ENCODE peak calls at places on chromosomes 11 and 22, in ten cellular contexts. One of them, this sample, is unnamed.

GRCh38 chr11:68439355-68440065 is 21.0 kb upstream of the PPP6R3 start:
- DNase-seq in A549: no peak
- DNase-seq in H1: peak; percentile 64
- DNase-seq in stomach: no peak
- DNase-seq in transverse colon: no peak
- DNase-seq in suprapubic skin: no peak
- DNase-seq in ovary: peak; percentile 89
- DNase-seq in sigmoid colon: peak; percentile 74
- DNase-seq in tibial nerve: no peak
- DNase-seq in GM12878: no peak
- DNase-seq in this sample: no peak

GRCh38 chr22:29031236-29031982 is 30.2 kb downstream of the C22orf31 start:
- DNase-seq in A549: peak; percentile 91
- DNase-seq in GM12878: no peak
- DNase-seq in tibial nerve: peak; percentile 62
- DNase-seq in stomach: peak; percentile 44
- DNase-seq in transverse colon: peak; percentile 40
- DNase-seq in H1: peak; percentile 60
- DNase-seq in ovary: peak; percentile 62
- DNase-seq in suprapubic skin: peak; percentile 78
- DNase-seq in sigmoid colon: peak; percentile 87
- DNase-seq in this sample: no peak

GRCh38 chr22:46613606-46613997 is 6.6 kb upstream of the GRAMD4 start:
- DNase-seq in tibial nerve: no peak
- DNase-seq in GM12878: peak; percentile 28
- DNase-seq in A549: no peak
- DNase-seq in ovary: no peak
- DNase-seq in transverse colon: peak; percentile 40
- DNase-seq in stomach: no peak
- DNase-seq in H1: no peak
- DNase-seq in suprapubic skin: no peak
- DNase-seq in sigmoid colon: no peak
- DNase-seq in this sample: no peak

GRCh38 chr22:27438271-27438980 is 363.1 kb downstream of the MN1 start:
- DNase-seq in A549: no peak
- DNase-seq in suprapubic skin: no peak
- DNase-seq in ovary: peak; percentile 61
- DNase-seq in stomach: peak; percentile 73
- DNase-seq in sigmoid colon: peak; percentile 76
- DNase-seq in GM12878: no peak
- DNase-seq in tibial nerve: no peak
- DNase-seq in transverse colon: no peak
- DNase-seq in H1: no peak
- DNase-seq in this sample: no peak

GRCh38 chr11:118418770-118419169 is 17.4 kb downstream of the ATP5MG start:
- DNase-seq in tibial nerve: no peak
- DNase-seq in suprapubic skin: no peak
- DNase-seq in sigmoid colon: no peak
- DNase-seq in H1: no peak
- DNase-seq in A549: no peak
- DNase-seq in GM12878: no peak
- DNase-seq in transverse colon: no peak
- DNase-seq in ovary: no peak
- DNase-seq in stomach: no peak
- DNase-seq in this sample: no peak

GRCh38 chr11:31500560-31500959 is 8.9 kb downstream of the IMMP1L start:
- DNase-seq in suprapubic skin: no peak
- DNase-seq in ovary: no peak
- DNase-seq in A549: no peak
- DNase-seq in GM12878: no peak
- DNase-seq in tibial nerve: no peak
- DNase-seq in H1: no peak
- DNase-seq in sigmoid colon: no peak
- DNase-seq in transverse colon: no peak
- DNase-seq in stomach: no peak
- DNase-seq in this sample: no peak

GRCh38 chr11:117187799-117188481 is 9.4 kb downstream of the SIDT2 start:
- DNase-seq in stomach: peak; percentile 30
- DNase-seq in ovary: peak; percentile 44
- DNase-seq in H1: no peak
- DNase-seq in transverse colon: no peak
- DNase-seq in suprapubic skin: peak; percentile 56
- DNase-seq in GM12878: no peak
- DNase-seq in tibial nerve: no peak
- DNase-seq in A549: no peak
- DNase-seq in sigmoid colon: peak; percentile 51
- DNase-seq in this sample: no peak

GRCh38 chr11:125025968-125026367 is 37.1 kb upstream of the SLC37A2 start:
- DNase-seq in H1: no peak
- DNase-seq in suprapubic skin: no peak
- DNase-seq in GM12878: no peak
- DNase-seq in A549: no peak
- DNase-seq in ovary: no peak
- DNase-seq in transverse colon: no peak
- DNase-seq in sigmoid colon: no peak
- DNase-seq in stomach: no peak
- DNase-seq in tibial nerve: no peak
- DNase-seq in this sample: no peak

GRCh38 chr22:19810381-19811141 is 44.1 kb downstream of the GNB1L start:
- DNase-seq in H1: no peak
- DNase-seq in tibial nerve: no peak
- DNase-seq in ovary: peak; percentile 33
- DNase-seq in stomach: no peak
- DNase-seq in sigmoid colon: peak; percentile 56
- DNase-seq in suprapubic skin: no peak
- DNase-seq in GM12878: no peak
- DNase-seq in transverse colon: no peak
- DNase-seq in A549: no peak
- DNase-seq in this sample: no peak

GRCh38 chr11:107017104-107017432 is 1.2 kb downstream of the GUCY1A2 start:
- DNase-seq in stomach: no peak
- DNase-seq in H1: no peak
- DNase-seq in ovary: no peak
- DNase-seq in suprapubic skin: no peak
- DNase-seq in GM12878: no peak
- DNase-seq in sigmoid colon: no peak
- DNase-seq in tibial nerve: no peak
- DNase-seq in A549: no peak
- DNase-seq in transverse colon: no peak
- DNase-seq in this sample: no peak

GRCh38 chr22:46072030-46072881 is 78.1 kb upstream of the PPARA start:
- DNase-seq in GM12878: no peak
- DNase-seq in transverse colon: peak; percentile 84
- DNase-seq in tibial nerve: no peak
- DNase-seq in H1: peak; percentile 68
- DNase-seq in A549: no peak
- DNase-seq in ovary: peak; percentile 66
- DNase-seq in stomach: peak; percentile 82
- DNase-seq in suprapubic skin: peak; percentile 85
- DNase-seq in sigmoid colon: peak; percentile 83
- DNase-seq in this sample: no peak

GRCh38 chr11:134753805-134754130 is 341.7 kb upstream of the B3GAT1 start:
- DNase-seq in transverse colon: no peak
- DNase-seq in sigmoid colon: no peak
- DNase-seq in stomach: no peak
- DNase-seq in suprapubic skin: no peak
- DNase-seq in H1: no peak
- DNase-seq in A549: no peak
- DNase-seq in ovary: no peak
- DNase-seq in tibial nerve: no peak
- DNase-seq in GM12878: no peak
- DNase-seq in this sample: peak; percentile 86

GRCh38 chr11:68584097-68584496 is 100.2 kb upstream of the GAL start:
- DNase-seq in sigmoid colon: no peak
- DNase-seq in transverse colon: peak; percentile 40
- DNase-seq in ovary: peak; percentile 47
- DNase-seq in suprapubic skin: no peak
- DNase-seq in GM12878: no peak
- DNase-seq in A549: peak; percentile 54
- DNase-seq in tibial nerve: peak; percentile 21
- DNase-seq in H1: peak; percentile 94
- DNase-seq in stomach: peak; percentile 40
- DNase-seq in this sample: no peak

GRCh38 chr22:50247748-50248147 is 2.9 kb upstream of the TUBGCP6 start:
- DNase-seq in suprapubic skin: no peak
- DNase-seq in ovary: peak; percentile 51
- DNase-seq in stomach: peak; percentile 78
- DNase-seq in sigmoid colon: no peak
- DNase-seq in tibial nerve: no peak
- DNase-seq in H1: peak; percentile 81
- DNase-seq in A549: peak; percentile 54
- DNase-seq in GM12878: no peak
- DNase-seq in transverse colon: peak; percentile 77
- DNase-seq in this sample: no peak

GRCh38 chr11:101770648-101771047 is 144.2 kb upstream of the CEP126 start:
- DNase-seq in suprapubic skin: no peak
- DNase-seq in stomach: no peak
- DNase-seq in sigmoid colon: no peak
- DNase-seq in ovary: no peak
- DNase-seq in A549: no peak
- DNase-seq in tibial nerve: no peak
- DNase-seq in H1: no peak
- DNase-seq in GM12878: no peak
- DNase-seq in transverse colon: no peak
- DNase-seq in this sample: no peak

GRCh38 chr22:44729391-44730012 is 22.9 kb upstream of the ARHGAP8 start:
- DNase-seq in ovary: peak; percentile 76
- DNase-seq in transverse colon: no peak
- DNase-seq in stomach: no peak
- DNase-seq in A549: no peak
- DNase-seq in GM12878: no peak
- DNase-seq in suprapubic skin: no peak
- DNase-seq in sigmoid colon: peak; percentile 84
- DNase-seq in H1: peak; percentile 44
- DNase-seq in tibial nerve: peak; percentile 19
- DNase-seq in this sample: no peak
- TF ChIP-seq EP300 in ovary: no peak
- TF ChIP-seq EP300 in transverse colon: no peak
- TF ChIP-seq EP300 in stomach: no peak
- TF ChIP-seq EP300 in A549: no peak
- TF ChIP-seq EP300 in GM12878: no peak
- TF ChIP-seq EP300 in suprapubic skin: no peak
- TF ChIP-seq EP300 in sigmoid colon: no peak
- TF ChIP-seq EP300 in H1: no peak
- TF ChIP-seq EP300 in tibial nerve: no peak
- TF ChIP-seq EP300 in this sample: no peak

DNA sequence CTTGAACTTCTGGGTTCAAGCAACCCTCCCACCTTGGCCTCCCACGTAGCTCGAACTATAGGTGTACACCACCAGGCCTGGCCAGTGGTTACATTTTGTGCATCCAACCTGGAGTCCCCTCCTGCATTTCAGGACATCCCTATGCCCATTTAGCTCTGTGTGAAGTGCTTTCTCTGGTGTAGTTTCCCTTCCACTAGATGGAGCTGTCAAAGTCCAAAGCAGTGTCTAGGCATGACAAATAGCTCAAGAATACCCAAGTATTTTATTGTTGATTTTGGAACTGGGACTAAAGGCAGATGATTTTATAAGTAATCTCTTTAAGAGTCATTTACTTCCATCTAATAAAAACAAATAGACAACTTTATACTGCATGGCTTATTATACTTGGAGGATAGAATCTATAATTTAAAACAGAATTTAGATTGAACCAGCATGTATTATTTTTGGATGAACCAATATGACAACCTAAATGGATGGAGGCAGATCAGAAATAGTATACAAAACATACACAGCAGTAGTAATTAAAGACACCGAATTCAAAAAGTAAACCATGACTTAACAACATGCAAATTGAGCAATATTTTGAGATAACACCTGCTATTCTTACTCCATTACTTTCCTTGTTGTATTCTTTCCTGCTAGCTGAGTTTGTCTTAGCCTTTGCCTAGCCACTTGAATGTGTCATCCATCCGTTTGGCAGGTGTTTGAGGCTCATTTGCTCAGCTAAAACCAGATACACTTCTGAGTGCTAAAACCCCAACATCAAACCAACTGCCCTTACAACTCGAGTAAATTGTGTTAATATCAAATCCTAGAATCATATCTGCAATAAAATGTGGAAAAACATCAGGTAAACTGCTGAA is 37.7 kb downstream of the EIF4ENIF1 start:
- DNase-seq in ovary: no peak
- DNase-seq in suprapubic skin: no peak
- DNase-seq in stomach: no peak
- DNase-seq in H1: no peak
- DNase-seq in tibial nerve: no peak
- DNase-seq in transverse colon: no peak
- DNase-seq in A549: peak; percentile 52
- DNase-seq in GM12878: peak; percentile 15
- DNase-seq in sigmoid colon: no peak
- DNase-seq in this sample: no peak
- TF ChIP-seq EP300 in ovary: no peak
- TF ChIP-seq EP300 in suprapubic skin: no peak
- TF ChIP-seq EP300 in stomach: no peak
- TF ChIP-seq EP300 in H1: no peak
- TF ChIP-seq EP300 in tibial nerve: no peak
- TF ChIP-seq EP300 in transverse colon: no peak
- TF ChIP-seq EP300 in A549: no peak
- TF ChIP-seq EP300 in GM12878: no peak
- TF ChIP-seq EP300 in sigmoid colon: no peak
- TF ChIP-seq EP300 in this sample: no peak

GRCh38 chr11:34028407-34028804 is 23.1 kb upstream of the CAPRIN1 start:
- DNase-seq in tibial nerve: no peak
- DNase-seq in H1: no peak
- DNase-seq in transverse colon: peak; percentile 14
- DNase-seq in ovary: no peak
- DNase-seq in suprapubic skin: no peak
- DNase-seq in A549: no peak
- DNase-seq in GM12878: no peak
- DNase-seq in stomach: peak; percentile 73
- DNase-seq in sigmoid colon: no peak
- DNase-seq in this sample: no peak
- TF ChIP-seq EP300 in tibial nerve: no peak
- TF ChIP-seq EP300 in H1: no peak
- TF ChIP-seq EP300 in transverse colon: no peak
- TF ChIP-seq EP300 in ovary: no peak
- TF ChIP-seq EP300 in suprapubic skin: no peak
- TF ChIP-seq EP300 in A549: no peak
- TF ChIP-seq EP300 in GM12878: no peak
- TF ChIP-seq EP300 in stomach: no peak
- TF ChIP-seq EP300 in sigmoid colon: no peak
- TF ChIP-seq EP300 in this sample: no peak

DNA sequence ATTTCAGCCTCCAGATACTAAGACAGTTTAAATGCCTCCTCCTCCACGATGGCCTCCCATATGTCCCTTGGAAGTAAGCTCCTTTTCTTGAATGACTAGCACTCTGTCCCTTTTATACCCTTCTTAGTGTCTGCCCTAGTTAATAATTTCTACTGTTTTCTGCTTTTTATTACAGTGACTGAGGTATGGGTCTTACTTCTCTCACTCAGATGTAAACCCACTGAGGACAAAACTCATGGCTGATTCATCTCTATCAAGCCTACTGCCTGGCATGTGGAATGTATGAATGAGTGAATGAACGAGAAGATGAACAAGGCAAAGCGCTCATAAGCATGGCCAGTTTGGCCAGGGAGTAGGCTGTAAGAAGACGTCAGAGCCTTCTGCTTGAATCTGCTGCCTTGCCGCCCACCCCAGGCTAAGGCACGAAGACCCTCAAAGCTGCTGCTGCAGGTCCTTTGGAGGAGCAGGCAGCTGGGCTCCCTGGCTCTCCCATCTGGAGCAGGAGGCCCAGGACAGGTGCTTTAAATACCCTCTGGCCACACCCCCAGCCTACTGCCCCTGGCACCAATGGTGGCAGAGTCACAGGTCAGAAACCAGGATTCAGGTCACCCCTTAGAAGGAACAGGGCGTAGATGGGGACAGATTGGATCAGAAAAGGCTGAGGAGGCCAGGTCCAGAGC is 8.2 kb upstream of the PGA3 start:
- DNase-seq in A549: no peak
- DNase-seq in stomach: peak; percentile 94
- DNase-seq in H1: no peak
- DNase-seq in GM12878: no peak
- DNase-seq in suprapubic skin: no peak
- DNase-seq in transverse colon: no peak
- DNase-seq in ovary: no peak
- DNase-seq in tibial nerve: no peak
- DNase-seq in sigmoid colon: peak; percentile 24
- DNase-seq in this sample: no peak
- TF ChIP-seq EP300 in A549: no peak
- TF ChIP-seq EP300 in stomach: no peak
- TF ChIP-seq EP300 in H1: no peak
- TF ChIP-seq EP300 in GM12878: no peak
- TF ChIP-seq EP300 in suprapubic skin: no peak
- TF ChIP-seq EP300 in transverse colon: no peak
- TF ChIP-seq EP300 in ovary: no peak
- TF ChIP-seq EP300 in tibial nerve: no peak
- TF ChIP-seq EP300 in sigmoid colon: no peak
- TF ChIP-seq EP300 in this sample: no peak